ENCODE peak calls at places on chromosomes 1 and 21, in five cellular contexts. One of them, this sample, is unnamed.

GRCh38 chr1:30384286-30385245 is 338.8 kb downstream of the MATN1 start:
- DNase-seq in heart left ventricle: no peak
- DNase-seq in uterus: no peak
- DNase-seq in transverse colon: no peak
- DNase-seq in NB4: no peak
- DNase-seq in this sample: peak

GRCh38 chr1:245310605-245311531 is 156.1 kb downstream of the KIF26B start:
- DNase-seq in heart left ventricle: no peak
- DNase-seq in uterus: no peak
- DNase-seq in transverse colon: peak
- DNase-seq in NB4: peak
- DNase-seq in this sample: peak

GRCh38 chr1:115877511-115877910 is 36.6 kb upstream of the NHLH2 start:
- DNase-seq in heart left ventricle: no peak
- DNase-seq in uterus: no peak
- DNase-seq in transverse colon: no peak
- DNase-seq in NB4: no peak
- DNase-seq in this sample: no peak

GRCh38 chr1:71986181-71986580 is 296.2 kb downstream of the NEGR1 start:
- DNase-seq in heart left ventricle: no peak
- DNase-seq in uterus: no peak
- DNase-seq in transverse colon: no peak
- DNase-seq in NB4: no peak
- DNase-seq in this sample: no peak

GRCh38 chr1:227333423-227333822 is 15.1 kb upstream of the CDC42BPA start:
- DNase-seq in heart left ventricle: no peak
- DNase-seq in uterus: no peak
- DNase-seq in transverse colon: no peak
- DNase-seq in NB4: no peak
- DNase-seq in this sample: no peak

GRCh38 chr1:216662681-216663080 is 60.5 kb downstream of the ESRRG start:
- DNase-seq in heart left ventricle: no peak
- DNase-seq in uterus: no peak
- DNase-seq in transverse colon: no peak
- DNase-seq in NB4: no peak
- DNase-seq in this sample: no peak

GRCh38 chr1:96808186-96808585 is 86.6 kb downstream of the PTBP2 start:
- DNase-seq in heart left ventricle: no peak
- DNase-seq in uterus: no peak
- DNase-seq in transverse colon: no peak
- DNase-seq in NB4: peak
- DNase-seq in this sample: no peak

GRCh38 chr1:225592362-225592761 is 60.6 kb downstream of the ENAH start:
- DNase-seq in heart left ventricle: no peak
- DNase-seq in uterus: no peak
- DNase-seq in transverse colon: no peak
- DNase-seq in NB4: no peak
- DNase-seq in this sample: no peak

GRCh38 chr1:225999912-226000337 is 782 bp upstream of the SDE2 start:
- DNase-seq in heart left ventricle: no peak
- DNase-seq in uterus: no peak
- DNase-seq in transverse colon: no peak
- DNase-seq in NB4: no peak
- DNase-seq in this sample: no peak

GRCh38 chr1:61120998-61121397 is 38.6 kb downstream of the NFIA start:
- DNase-seq in heart left ventricle: no peak
- DNase-seq in uterus: peak
- DNase-seq in transverse colon: no peak
- DNase-seq in NB4: peak
- DNase-seq in this sample: no peak

GRCh38 chr21:44391345-44392091 is 38.1 kb downstream of the TRPM2 start:
- DNase-seq in heart left ventricle: peak
- DNase-seq in uterus: no peak
- DNase-seq in transverse colon: peak
- DNase-seq in NB4: no peak
- DNase-seq in this sample: peak

GRCh38 chr1:91549041-91549735 is 48.5 kb downstream of the CDC7 start:
- DNase-seq in heart left ventricle: no peak
- DNase-seq in uterus: no peak
- DNase-seq in transverse colon: peak
- DNase-seq in NB4: no peak
- DNase-seq in this sample: no peak

GRCh38 chr21:32312321-32312720 is 13.7 kb downstream of the MRAP start:
- DNase-seq in heart left ventricle: peak
- DNase-seq in uterus: no peak
- DNase-seq in transverse colon: no peak
- DNase-seq in NB4: no peak
- DNase-seq in this sample: no peak

GRCh38 chr1:22525646-22526045 is 37.6 kb upstream of the EPHA8 start:
- DNase-seq in heart left ventricle: no peak
- DNase-seq in uterus: no peak
- DNase-seq in transverse colon: no peak
- DNase-seq in NB4: no peak
- DNase-seq in this sample: no peak

GRCh38 chr1:64922336-64922735 is 44.0 kb downstream of the JAK1 start:
- DNase-seq in heart left ventricle: no peak
- DNase-seq in uterus: no peak
- DNase-seq in transverse colon: no peak
- DNase-seq in NB4: no peak
- DNase-seq in this sample: no peak

GRCh38 chr1:224644553-224645154 is 28.5 kb downstream of the CNIH3 start:
- DNase-seq in heart left ventricle: no peak
- DNase-seq in uterus: no peak
- DNase-seq in transverse colon: peak
- DNase-seq in NB4: peak
- DNase-seq in this sample: no peak

GRCh38 chr1:116130376-116130775 is 19.2 kb downstream of the MAB21L3 start:
- DNase-seq in heart left ventricle: no peak
- DNase-seq in uterus: no peak
- DNase-seq in transverse colon: no peak
- DNase-seq in NB4: no peak
- DNase-seq in this sample: no peak

GRCh38 chr1:211920141-211920572 is 89.6 kb upstream of the LPGAT1 start:
- DNase-seq in heart left ventricle: peak
- DNase-seq in uterus: no peak
- DNase-seq in transverse colon: no peak
- DNase-seq in NB4: no peak
- DNase-seq in this sample: no peak

GRCh38 chr1:183633676-183634343 is 1.8 kb downstream of the ARPC5 start:
- DNase-seq in heart left ventricle: no peak
- DNase-seq in uterus: peak
- DNase-seq in transverse colon: no peak
- DNase-seq in NB4: peak
- DNase-seq in this sample: no peak

GRCh38 chr1:9413877-9414213 is 121.2 kb downstream of the SPSB1 start:
- DNase-seq in heart left ventricle: peak
- DNase-seq in uterus: no peak
- DNase-seq in transverse colon: peak
- DNase-seq in NB4: no peak
- DNase-seq in this sample: no peak

GRCh38 chr1:218705391-218705790 is 360.3 kb downstream of the TGFB2 start:
- DNase-seq in heart left ventricle: no peak
- DNase-seq in uterus: no peak
- DNase-seq in transverse colon: no peak
- DNase-seq in NB4: no peak
- DNase-seq in this sample: no peak

GRCh38 chr21:33685613-33686197 is 43.4 kb downstream of the ITSN1 start:
- DNase-seq in heart left ventricle: no peak
- DNase-seq in uterus: no peak
- DNase-seq in transverse colon: no peak
- DNase-seq in NB4: no peak
- DNase-seq in this sample: no peak

GRCh38 chr1:85135456-85135798 is 65.4 kb downstream of the SYDE2 start:
- DNase-seq in heart left ventricle: no peak
- DNase-seq in uterus: no peak
- DNase-seq in transverse colon: no peak
- DNase-seq in NB4: no peak
- DNase-seq in this sample: no peak

GRCh38 chr21:34974162-34974981 is 74.7 kb downstream of the RUNX1 start:
- DNase-seq in heart left ventricle: no peak
- DNase-seq in uterus: no peak
- DNase-seq in transverse colon: no peak
- DNase-seq in NB4: no peak
- DNase-seq in this sample: no peak

GRCh38 chr1:160576430-160576829 is 2.9 kb downstream of the CD84 start:
- DNase-seq in heart left ventricle: no peak
- DNase-seq in uterus: no peak
- DNase-seq in transverse colon: no peak
- DNase-seq in NB4: no peak
- DNase-seq in this sample: no peak

GRCh38 chr1:5739561-5740078 is 252.6 kb downstream of the NPHP4 start:
- DNase-seq in heart left ventricle: no peak
- DNase-seq in uterus: no peak
- DNase-seq in transverse colon: no peak
- DNase-seq in NB4: no peak
- DNase-seq in this sample: peak

DNA sequence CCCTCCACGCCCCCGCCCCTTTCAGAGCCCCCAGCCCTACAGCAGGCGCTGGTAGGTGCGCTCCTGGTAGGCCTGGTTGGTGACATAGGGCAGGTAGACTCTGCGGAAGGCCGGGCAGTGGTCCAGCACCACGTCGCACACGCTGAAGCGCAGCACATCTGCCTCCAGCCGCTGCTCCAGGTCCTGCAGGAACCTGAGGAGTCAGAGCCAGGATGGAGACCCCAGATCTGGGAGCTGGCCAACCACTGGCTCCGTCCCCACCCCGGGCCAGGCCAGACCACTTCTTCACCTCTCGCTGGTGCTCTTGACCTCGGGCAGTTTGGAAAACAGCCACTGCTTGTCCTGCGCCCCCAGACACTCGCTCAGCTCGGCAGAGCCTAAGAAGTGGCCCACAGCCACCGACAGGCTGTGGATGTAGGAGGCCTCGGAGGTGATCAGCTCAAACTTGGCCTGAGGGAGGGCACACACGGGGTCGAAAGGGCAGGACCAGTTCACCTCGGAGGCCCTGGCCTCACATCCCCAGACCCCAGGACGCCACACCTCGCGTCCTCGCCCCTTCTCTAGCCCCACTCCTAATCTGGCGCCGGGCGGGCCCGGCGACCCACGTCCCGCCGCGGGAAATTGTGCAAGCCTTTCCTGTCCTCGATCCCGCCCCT is 6.4 kb downstream of the ARHGEF19 start:
- DNase-seq in heart left ventricle: no peak
- DNase-seq in uterus: peak
- DNase-seq in transverse colon: no peak
- DNase-seq in NB4: no peak
- DNase-seq in this sample: no peak
- H3K4me3 ChIP-seq in heart left ventricle: peak
- H3K4me3 ChIP-seq in uterus: peak
- H3K4me3 ChIP-seq in transverse colon: peak
- H3K4me3 ChIP-seq in NB4: peak
- H3K4me3 ChIP-seq in this sample: no peak

DNA sequence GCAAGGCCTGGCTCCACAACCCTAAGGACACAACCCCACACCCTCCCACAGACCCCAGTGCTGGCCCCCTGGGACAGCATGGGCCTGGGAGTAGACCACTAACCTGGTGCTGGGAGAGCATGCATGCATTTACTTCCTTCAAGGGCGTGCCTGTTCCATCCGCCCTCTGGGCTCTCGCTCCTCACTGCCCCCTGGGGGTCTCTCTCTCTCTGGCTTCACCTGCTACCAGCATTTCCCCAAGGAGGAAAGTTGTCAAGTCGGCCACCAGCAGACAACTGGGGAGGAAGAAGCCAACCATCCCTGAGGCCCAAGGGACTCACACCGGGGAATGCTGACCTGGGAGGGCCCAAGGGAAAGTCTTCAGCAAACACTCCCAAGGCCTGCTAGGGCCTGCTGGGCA is 6.5 kb downstream of the LRP8 start:
- DNase-seq in heart left ventricle: no peak
- DNase-seq in uterus: no peak
- DNase-seq in transverse colon: no peak
- DNase-seq in NB4: peak
- DNase-seq in this sample: no peak
- TF ChIP-seq CTCF in heart left ventricle: no peak
- TF ChIP-seq CTCF in uterus: no peak
- TF ChIP-seq CTCF in transverse colon: no peak
- TF ChIP-seq CTCF in NB4: peak
- TF ChIP-seq CTCF in this sample: no peak

GRCh38 chr1:156751724-156752481 is 428 bp upstream of the HDGF start:
- DNase-seq in heart left ventricle: peak
- DNase-seq in uterus: peak
- DNase-seq in transverse colon: peak
- DNase-seq in NB4: peak
- DNase-seq in this sample: peak
- TF ChIP-seq POLR2A in heart left ventricle: no peak
- TF ChIP-seq POLR2A in uterus: no peak
- TF ChIP-seq POLR2A in transverse colon: peak
- TF ChIP-seq POLR2A in NB4: peak
- TF ChIP-seq POLR2A in this sample: no peak

GRCh38 chr1:40948741-40949528 is 30.6 kb upstream of the CTPS1 start:
- DNase-seq in heart left ventricle: no peak
- DNase-seq in uterus: no peak
- DNase-seq in transverse colon: peak
- DNase-seq in NB4: peak
- DNase-seq in this sample: no peak
- H3K4me3 ChIP-seq in heart left ventricle: no peak
- H3K4me3 ChIP-seq in uterus: no peak
- H3K4me3 ChIP-seq in transverse colon: no peak
- H3K4me3 ChIP-seq in NB4: no peak
- H3K4me3 ChIP-seq in this sample: no peak

DNA sequence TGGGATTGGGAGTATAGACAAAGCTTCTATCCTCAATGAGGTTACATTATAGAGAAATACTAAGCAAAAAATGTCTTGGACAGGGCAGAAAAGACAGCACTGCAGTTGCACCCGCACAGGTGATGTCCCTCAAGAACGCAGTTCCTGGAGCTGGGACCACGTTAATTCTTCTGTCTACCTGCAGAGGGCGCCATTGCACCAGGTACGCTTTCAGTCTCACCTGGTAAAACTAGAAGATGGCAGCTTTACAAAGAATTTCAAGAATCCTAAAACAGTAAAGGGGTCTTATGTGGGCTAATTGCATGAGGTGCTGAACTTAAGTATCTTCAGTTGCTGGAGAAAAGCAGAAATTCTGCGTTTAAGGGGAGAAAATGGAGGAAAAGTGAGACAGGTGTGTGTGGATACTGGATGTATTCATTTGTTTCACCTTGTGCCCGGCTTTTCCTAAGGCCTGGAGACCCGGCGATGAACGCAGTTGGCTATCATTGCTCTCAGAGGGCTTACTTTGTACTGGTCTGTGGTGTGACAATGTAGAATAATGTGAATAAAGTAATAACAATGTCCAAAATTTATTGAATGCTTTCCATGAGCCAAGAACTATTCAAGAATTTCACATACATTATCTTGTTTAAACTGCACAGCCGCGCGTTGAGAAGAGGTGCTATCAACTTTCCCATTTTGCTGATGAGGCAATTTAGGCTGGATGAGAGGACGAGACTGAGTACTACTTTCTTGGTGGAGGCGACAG is 276.3 kb upstream of the GREM2 start:
- DNase-seq in heart left ventricle: no peak
- DNase-seq in uterus: no peak
- DNase-seq in transverse colon: peak
- DNase-seq in NB4: peak
- DNase-seq in this sample: no peak
- TF ChIP-seq CTCF in heart left ventricle: peak
- TF ChIP-seq CTCF in uterus: peak
- TF ChIP-seq CTCF in transverse colon: peak
- TF ChIP-seq CTCF in NB4: peak
- TF ChIP-seq CTCF in this sample: no peak

This sample was measured in lower leg skin.